ENCODE peak calls at places on chromosomes 6 and 20, in six cellular contexts. R is mesenchymal stem cell, Z is IMR-90, P is trophoblast cell, W is H9, J is neuronal stem cell. O is an unnamed sample.

GRCh38 chr6:155528335-155528734 is 72.7 kb upstream of the NOX3 start:
- DNase-seq in R (peak), P (no peak), W (no peak), Z (no peak), J (no peak), O (no peak)

GRCh38 chr20:59971428-59971827 is 13.2 kb downstream of the CDH26 start:
- DNase-seq in P (no peak), Z (no peak), W (no peak), R (no peak), J (no peak), O (no peak)

GRCh38 chr6:112841553-112842337 is 494.6 kb downstream of the RFPL4B start:
- DNase-seq in Z (no peak), R (no peak), J (no peak), P (no peak), W (no peak), O (no peak)

GRCh38 chr20:47263502-47264084 is 92.9 kb downstream of the ZMYND8 start:
- DNase-seq in P (no peak), W (no peak), Z (no peak), R (no peak), J (no peak), O (no peak)

GRCh38 chr6:6865601-6866000 is 242.2 kb upstream of the RREB1 start:
- DNase-seq in J (no peak), Z (no peak), W (no peak), R (no peak), P (no peak), O (no peak)

GRCh38 chr20:40438161-40438835 is 250.7 kb downstream of the MAFB start:
- DNase-seq in R (no peak), Z (no peak), P (peak), J (no peak), W (no peak), O (no peak)

GRCh38 chr6:118709859-118710350 is 58.5 kb upstream of the CEP85L start:
- DNase-seq in J (no peak), P (no peak), W (no peak), R (peak), Z (peak), O (no peak)

GRCh38 chr20:50729925-50730764 is 1.2 kb upstream of the PARD6B start:
- DNase-seq in Z (no peak), P (peak), J (no peak), R (peak), W (peak), O (no peak)

GRCh38 chr20:44590980-44591778 is 8.8 kb downstream of the PKIG start:
- DNase-seq in P (peak), J (no peak), Z (no peak), R (no peak), W (no peak), O (no peak)

GRCh38 chr6:25337004-25337403 is 57.8 kb downstream of the CARMIL1 start:
- DNase-seq in P (no peak), Z (no peak), J (no peak), W (no peak), R (no peak), O (no peak)
- H4K91ac ChIP-seq in P (no peak), Z (no peak), J (no peak), W (no peak), R (no peak), O (no peak)

GRCh38 chr6:53338304-53338703 is 10.4 kb downstream of the ELOVL5 start:
- DNase-seq in W (no peak), Z (no peak), R (no peak), J (no peak), P (no peak), O (no peak)
- H4K91ac ChIP-seq in W (no peak), Z (no peak), R (no peak), J (no peak), P (no peak), O (no peak)

GRCh38 chr6:77463308-77463880 is at the start of gene HTR1B:
- DNase-seq in J (peak), W (peak), R (peak), P (no peak), Z (peak), O (peak)

GRCh38 chr6:77466055-77467028 is 3.1 kb upstream of the HTR1B start:
- DNase-seq in R (peak), W (peak), P (no peak), Z (peak), J (peak), O (peak)

GRCh38 chr6:77463881-77464867 is 883 bp upstream of the HTR1B start:
- DNase-seq in Z (no peak), R (peak), W (peak), P (no peak), J (peak), O (peak)

GRCh38 chr6:77461796-77462195 is 1.5 kb downstream of the HTR1B start:
- DNase-seq in J (no peak), P (no peak), W (no peak), R (peak), Z (no peak), O (no peak)

DNA sequence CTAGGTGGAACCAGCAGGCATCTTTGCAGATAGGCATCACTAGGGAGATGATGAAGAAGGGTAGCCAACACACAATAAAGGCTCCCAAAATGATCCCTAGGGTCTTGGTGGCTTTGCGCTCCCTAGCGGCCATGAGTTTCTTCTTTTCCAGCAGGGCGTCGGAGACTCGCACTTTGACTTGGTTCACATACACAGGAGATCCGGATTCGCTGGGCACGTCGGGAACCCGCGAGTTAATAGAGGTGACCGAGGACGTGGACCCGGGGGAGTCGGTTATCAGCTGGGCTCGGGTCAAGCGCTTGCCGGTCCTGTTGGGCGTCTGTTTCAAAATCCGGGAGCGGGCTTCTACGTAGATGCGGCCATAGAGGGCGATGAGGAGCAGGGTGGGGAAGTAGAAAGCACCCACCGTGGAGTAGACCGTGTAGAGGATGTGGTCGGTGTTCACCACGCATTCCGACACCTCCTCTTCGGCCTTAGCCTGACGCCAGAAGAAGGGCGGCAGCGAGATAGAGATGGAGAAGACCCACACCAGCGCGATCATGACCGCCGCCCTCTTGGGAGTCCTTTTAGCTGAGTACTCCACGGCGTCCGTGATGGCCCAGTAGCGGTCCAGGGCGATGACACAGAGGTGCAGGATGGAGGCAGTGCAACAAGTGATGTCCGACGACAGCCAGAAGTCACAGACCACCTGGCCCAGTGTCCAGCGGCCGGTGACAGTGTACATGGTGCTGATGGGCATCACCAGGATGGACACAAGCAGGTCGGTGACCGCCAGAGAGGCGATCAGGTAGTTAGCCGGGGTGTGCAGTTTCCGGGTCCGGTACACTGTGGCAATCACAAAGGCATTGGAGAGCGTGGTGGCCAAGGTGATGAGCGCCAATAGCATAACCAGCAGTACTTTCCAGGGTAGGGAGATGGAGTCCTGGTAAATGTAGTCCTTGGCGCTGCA is 658 bp downstream of the HTR1B start:
- DNase-seq in J (peak), Z (no peak), P (no peak), W (peak), R (peak), O (peak)
- H4K91ac ChIP-seq in J (no peak), Z (peak), P (no peak), W (no peak), R (no peak), O (peak)

GRCh38 chr6:145199961-145200360 is 535.4 kb downstream of the EPM2A start:
- DNase-seq in Z (peak), R (peak), J (no peak), W (no peak), P (peak), O (no peak)
- H4K91ac ChIP-seq in Z (no peak), R (no peak), J (no peak), W (no peak), P (no peak), O (no peak)

DNA sequence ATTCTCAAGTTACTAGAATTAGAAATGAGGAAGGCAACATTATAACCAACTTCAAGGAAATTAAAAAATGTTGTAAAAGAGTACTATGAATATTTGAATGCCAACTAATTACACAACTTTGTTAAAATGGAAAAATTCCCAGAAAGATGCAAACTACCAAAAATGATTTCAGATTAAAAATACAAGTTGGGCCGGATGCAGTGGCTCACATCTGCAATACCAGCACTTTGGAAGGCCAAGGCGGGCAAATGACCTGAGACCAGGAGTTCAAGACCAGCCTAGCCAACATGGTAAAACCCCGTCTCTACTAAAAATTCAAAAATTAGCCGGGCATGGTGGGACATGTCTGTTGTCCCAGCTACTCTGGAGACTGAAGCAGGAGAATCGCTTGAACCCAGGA is 874.2 kb upstream of the GJE1 start:
- DNase-seq in W (no peak), P (no peak), J (no peak), Z (no peak), R (no peak), O (no peak)
- H4K91ac ChIP-seq in W (no peak), P (no peak), J (no peak), Z (no peak), R (no peak), O (no peak)

GRCh38 chr20:57579898-57580447 is 19.1 kb downstream of the PCK1 start:
- DNase-seq in W (no peak), J (no peak), R (no peak), Z (no peak), P (peak), O (no peak)
- H4K91ac ChIP-seq in W (no peak), J (no peak), R (no peak), Z (no peak), P (no peak), O (no peak)